ENCODE peak calls at places on chromosomes 2 and 18, in five cellular contexts. G is posterior cingulate gyrus, X is heart right ventricle, Z is M059J, K is nephron progenitor cell. D is an unnamed sample.

GRCh38 chr2:608711-609110 is 68.5 kb downstream of the TMEM18 start:
- DNase-seq in K (no peak), G (no peak), X (no peak), Z (no peak), D (peak; percentile 80)

GRCh38 chr2:113822087-113822805 is 65.8 kb upstream of the SLC35F5 start:
- DNase-seq in K (peak; percentile 5), X (no peak), G (no peak), Z (peak; percentile 28), D (no peak)

GRCh38 chr2:123840614-123841013 is 184.5 kb upstream of the CNTNAP5 start:
- DNase-seq in X (no peak), K (no peak), G (no peak), Z (no peak), D (no peak)

GRCh38 chr2:54624611-54625071 is 98.8 kb upstream of the EML6 start:
- DNase-seq in G (no peak), X (peak; percentile 60), Z (no peak), K (no peak), D (no peak)

GRCh38 chr2:38697116-38697840 is 31.4 kb downstream of the GALM start:
- DNase-seq in Z (no peak), G (no peak), K (no peak), X (no peak), D (no peak)

GRCh38 chr18:25732862-25733261 is 357.6 kb downstream of the SS18 start:
- DNase-seq in K (no peak), X (no peak), G (no peak), Z (no peak), D (no peak)

GRCh38 chr18:65260030-65260429 is 490.8 kb upstream of the CDH7 start:
- DNase-seq in K (no peak), X (no peak), Z (no peak), G (no peak), D (no peak)

GRCh38 chr2:173058097-173058496 is 17.5 kb upstream of the MAP3K20 start:
- DNase-seq in K (no peak), G (no peak), Z (no peak), X (no peak), D (no peak)

GRCh38 chr2:70893186-70893585 is 42.5 kb upstream of the ATP6V1B1 start:
- DNase-seq in X (no peak), G (no peak), Z (no peak), K (no peak), D (no peak)

GRCh38 chr2:12978058-12978835 is 261.5 kb downstream of the TRIB2 start:
- DNase-seq in X (no peak), Z (no peak), G (no peak), K (no peak), D (no peak)

GRCh38 chr2:223841436-223842180 is 4.2 kb upstream of the AP1S3 start:
- DNase-seq in Z (no peak), K (no peak), G (no peak), X (no peak), D (no peak)

GRCh38 chr2:80579756-80580155 is 275.2 kb upstream of the LRRTM1 start:
- DNase-seq in G (no peak), X (no peak), Z (no peak), K (no peak), D (no peak)

GRCh38 chr2:148161909-148162308 is 141.0 kb downstream of the MBD5 start:
- DNase-seq in G (no peak), K (no peak), Z (no peak), X (no peak), D (no peak)

GRCh38 chr18:28065031-28065792 is 111.7 kb downstream of the CDH2 start:
- DNase-seq in X (no peak), G (no peak), Z (peak; percentile 95), K (no peak), D (no peak)

GRCh38 chr2:145159676-145160075 is 639.8 kb upstream of the ZEB2 start:
- DNase-seq in X (no peak), G (no peak), K (no peak), Z (no peak), D (no peak)

GRCh38 chr2:157932480-157933205 is 56.5 kb upstream of the ACVR1 start:
- DNase-seq in Z (no peak), K (no peak), G (no peak), X (no peak), D (no peak)

GRCh38 chr2:24183369-24184069 is 8.7 kb downstream of the FAM228A start:
- DNase-seq in K (no peak), X (no peak), G (no peak), Z (peak; percentile 11), D (no peak)

GRCh38 chr2:232363784-232364615 is 14.6 kb upstream of the ALPP start:
- DNase-seq in G (peak; percentile 60), Z (peak; percentile 31), K (no peak), X (no peak), D (no peak)

GRCh38 chr2:158936978-158937377 is 31.5 kb upstream of the TANC1 start:
- DNase-seq in X (peak; percentile 35), G (no peak), K (no peak), Z (peak; percentile 81), D (no peak)

GRCh38 chr18:25168011-25168410 is 184.0 kb downstream of the ZNF521 start:
- DNase-seq in K (peak; percentile 12), X (no peak), Z (no peak), G (no peak), D (no peak)

GRCh38 chr18:9989481-9989880 is 75.7 kb downstream of the VAPA start:
- DNase-seq in X (no peak), Z (no peak), K (no peak), G (no peak), D (peak; percentile 63)

GRCh38 chr18:44630118-44630517 is 50.6 kb upstream of the SETBP1 start:
- DNase-seq in Z (no peak), K (no peak), X (no peak), G (no peak), D (no peak)

D was measured in osteocyte.